ENCODE peak calls at places on chromosome 17, in six cellular contexts. W is glutamatergic neuron; V is CD8-positive, alpha-beta T cell; X is nephron progenitor cell; B is cardiac fibroblast; A is endothelial cell. G is an unnamed sample.

GRCh38 chr17:62737513-62737912 is 70.6 kb downstream of the MARCHF10 start:
- DNase-seq in V (no peak), A (no peak), B (no peak), X (no peak), W (no peak), G (no peak)

GRCh38 chr17:66570353-66571195 is 264.3 kb upstream of the CACNG5 start:
- DNase-seq in V (no peak), A (no peak), W (no peak), X (no peak), B (no peak), G (no peak)

GRCh38 chr17:79944821-79945391 is 90.8 kb downstream of the TBC1D16 start:
- DNase-seq in V (no peak), B (no peak), A (no peak), X (no peak), W (no peak), G (no peak)

GRCh38 chr17:29840884-29841283 is 89.1 kb downstream of the SSH2 start:
- DNase-seq in V (no peak), W (no peak), B (peak), A (no peak), X (no peak), G (no peak)

GRCh38 chr17:48757524-48757961 is 29.0 kb upstream of the HOXB13 start:
- DNase-seq in V (no peak), B (no peak), A (no peak), X (no peak), W (no peak), G (no peak)

GRCh38 chr17:18129041-18129502 is 20.5 kb downstream of the MYO15A start:
- DNase-seq in B (peak), X (no peak), W (no peak), A (no peak), V (no peak), G (no peak)

GRCh38 chr17:52106638-52107261 is 51.8 kb downstream of the CA10 start:
- DNase-seq in V (peak), X (peak), B (peak), A (peak), W (peak), G (peak)

GRCh38 chr17:35700157-35700556 is 31.3 kb upstream of the RASL10B start:
- DNase-seq in X (no peak), W (no peak), B (peak), A (no peak), V (no peak), G (no peak)

GRCh38 chr17:34382586-34383224 is 19.7 kb upstream of the CCL1 start:
- DNase-seq in V (no peak), A (peak), W (no peak), X (no peak), B (peak), G (no peak)

GRCh38 chr17:68435876-68436842 is 21.1 kb downstream of the WIPI1 start:
- DNase-seq in W (peak), V (peak), X (peak), B (peak), A (peak), G (peak)

GRCh38 chr17:78379134-78379497 is 667 bp downstream of the PGS1 start:
- DNase-seq in A (no peak), V (no peak), B (peak), W (no peak), X (no peak), G (no peak)

GRCh38 chr17:70159980-70160379 is 9.4 kb upstream of the KCNJ2 start:
- DNase-seq in X (no peak), W (no peak), V (no peak), B (peak), A (no peak), G (no peak)

GRCh38 chr17:76547642-76548202 is 7.9 kb downstream of the PRCD start:
- DNase-seq in A (no peak), W (no peak), B (no peak), X (no peak), V (no peak), G (no peak)
- TF ChIP-seq CTCF in A (no peak), W (peak), B (no peak), X (no peak), V (peak), G (no peak)

GRCh38 chr17:81075307-81075706 is 40.4 kb downstream of the BAIAP2 start:
- DNase-seq in V (no peak), X (no peak), W (no peak), A (no peak), B (no peak), G (no peak)

GRCh38 chr17:81074875-81075274 is 39.9 kb downstream of the BAIAP2 start:
- DNase-seq in B (no peak), V (no peak), A (no peak), W (no peak), X (no peak), G (no peak)

GRCh38 chr17:81076097-81076754 is 41.3 kb downstream of the BAIAP2 start:
- DNase-seq in W (peak), X (no peak), B (no peak), A (no peak), V (no peak), G (no peak)

GRCh38 chr17:81073967-81074366 is 39.0 kb downstream of the BAIAP2 start:
- DNase-seq in X (no peak), V (no peak), W (no peak), B (no peak), A (no peak), G (no peak)

DNA sequence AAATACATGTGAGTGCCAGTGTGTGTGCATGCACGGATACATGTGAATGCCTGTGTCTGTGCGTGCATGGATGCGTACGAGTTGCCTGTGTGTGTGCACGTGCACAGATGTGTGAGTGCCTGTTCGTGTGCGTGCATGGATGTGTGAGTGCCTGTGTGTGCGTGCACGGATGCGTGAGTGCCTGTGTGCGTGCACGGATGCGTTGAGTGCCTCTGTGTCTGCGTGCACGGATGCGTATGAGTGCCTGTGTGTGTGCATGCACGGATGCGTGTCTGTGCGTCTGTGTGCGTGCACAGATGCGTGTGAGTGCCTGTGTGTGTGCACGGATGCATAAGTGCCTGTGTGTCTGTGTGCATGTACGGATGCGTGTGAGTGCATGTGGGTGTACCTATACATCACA is 39.5 kb downstream of the BAIAP2 start:
- DNase-seq in W (no peak), V (no peak), B (no peak), X (no peak), A (no peak), G (no peak)
- TF ChIP-seq CTCF in W (no peak), V (no peak), B (no peak), X (no peak), A (no peak), G (no peak)

DNA sequence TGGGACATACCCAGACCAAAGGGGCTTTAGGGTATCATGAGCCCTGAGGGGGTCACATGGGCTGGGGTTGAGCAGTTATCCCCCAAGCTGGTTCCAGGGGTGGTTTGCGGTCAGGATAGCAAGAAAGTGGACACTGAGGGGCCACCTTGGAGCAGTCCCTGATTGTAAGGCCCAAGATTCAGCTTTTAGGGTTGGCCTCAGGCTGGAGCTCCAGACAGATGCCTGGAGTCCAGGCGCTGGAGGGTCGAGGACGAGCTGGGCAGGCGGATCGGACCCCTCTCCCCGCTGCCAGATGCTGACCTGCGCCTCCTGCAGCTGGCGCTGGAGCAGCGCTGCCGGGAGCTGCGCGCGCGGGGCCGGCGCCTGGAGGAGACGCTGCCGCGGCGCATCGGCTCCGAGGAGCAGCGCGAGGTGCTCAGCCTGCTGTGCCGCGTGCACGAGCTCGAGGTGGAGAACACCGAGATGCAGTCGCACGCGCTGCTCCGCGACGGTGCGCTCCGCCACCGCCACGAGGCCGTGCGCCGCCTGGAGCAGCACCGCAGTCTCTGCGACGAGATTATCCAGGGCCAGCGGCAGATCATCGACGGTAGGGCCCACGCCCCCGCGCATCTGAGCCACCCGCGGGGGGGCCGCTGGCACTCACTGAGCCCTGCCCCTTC is 10.0 kb downstream of the BTBD17 start:
- DNase-seq in B (no peak), X (peak), A (peak), V (no peak), W (peak), G (no peak)
- TF ChIP-seq CTCF in B (no peak), X (peak), A (no peak), V (no peak), W (peak), G (no peak)

DNA sequence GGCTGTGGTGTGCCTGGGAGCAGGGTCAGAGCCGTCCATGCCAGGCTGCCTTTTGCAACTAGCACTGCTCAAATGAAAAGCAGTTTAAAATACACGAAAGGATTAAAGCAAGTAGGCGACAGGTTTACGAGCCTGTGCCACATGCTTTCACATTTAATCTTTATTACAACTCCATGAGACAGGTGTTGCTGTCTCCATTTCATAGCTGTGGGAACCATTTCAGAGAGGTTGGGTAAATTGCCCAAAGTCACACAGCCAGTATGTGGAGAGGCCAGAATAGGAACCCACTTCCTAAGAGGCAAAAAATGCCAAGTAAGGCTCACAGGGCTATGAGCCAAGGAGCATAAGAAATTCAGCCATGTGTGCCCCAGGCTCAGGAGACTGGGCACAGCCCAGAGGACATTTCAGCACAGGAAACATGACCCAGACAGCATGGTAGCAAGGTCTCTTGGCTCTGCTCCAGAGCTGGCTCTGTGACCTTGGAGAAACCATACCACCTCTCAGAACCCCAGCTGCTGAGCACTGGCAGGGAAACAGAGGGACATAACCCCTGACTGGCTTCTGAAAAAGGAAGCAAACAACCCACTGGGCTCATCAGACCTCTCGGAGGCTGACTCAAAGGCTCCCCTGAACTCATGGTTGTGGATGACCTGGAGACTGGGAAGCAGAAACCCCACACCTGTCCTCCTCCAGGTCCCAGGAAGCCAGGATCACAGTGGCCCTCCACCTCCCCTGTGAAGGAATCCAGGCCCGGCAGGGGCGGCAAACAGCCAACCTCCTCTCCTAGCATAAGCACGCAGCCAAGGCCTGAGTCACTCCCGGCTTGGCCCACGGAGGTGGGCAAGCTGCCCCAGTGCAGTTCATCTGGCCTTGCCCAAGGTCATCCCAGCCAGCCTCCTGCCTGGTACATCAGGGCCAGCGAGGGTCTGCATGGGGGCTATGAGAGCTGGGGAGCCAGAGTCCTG is 40.3 kb upstream of the MRPS23 start:
- DNase-seq in A (no peak), B (peak), X (no peak), V (no peak), W (no peak), G (no peak)
- TF ChIP-seq CTCF in A (no peak), B (peak), X (no peak), V (no peak), W (no peak), G (no peak)

GRCh38 chr17:44564429-44564828 is 7.1 kb downstream of the FZD2 start:
- DNase-seq in W (no peak), A (no peak), X (no peak), V (no peak), B (no peak), G (no peak)
- TF ChIP-seq CTCF in W (no peak), A (no peak), X (no peak), V (no peak), B (no peak), G (no peak)

DNA sequence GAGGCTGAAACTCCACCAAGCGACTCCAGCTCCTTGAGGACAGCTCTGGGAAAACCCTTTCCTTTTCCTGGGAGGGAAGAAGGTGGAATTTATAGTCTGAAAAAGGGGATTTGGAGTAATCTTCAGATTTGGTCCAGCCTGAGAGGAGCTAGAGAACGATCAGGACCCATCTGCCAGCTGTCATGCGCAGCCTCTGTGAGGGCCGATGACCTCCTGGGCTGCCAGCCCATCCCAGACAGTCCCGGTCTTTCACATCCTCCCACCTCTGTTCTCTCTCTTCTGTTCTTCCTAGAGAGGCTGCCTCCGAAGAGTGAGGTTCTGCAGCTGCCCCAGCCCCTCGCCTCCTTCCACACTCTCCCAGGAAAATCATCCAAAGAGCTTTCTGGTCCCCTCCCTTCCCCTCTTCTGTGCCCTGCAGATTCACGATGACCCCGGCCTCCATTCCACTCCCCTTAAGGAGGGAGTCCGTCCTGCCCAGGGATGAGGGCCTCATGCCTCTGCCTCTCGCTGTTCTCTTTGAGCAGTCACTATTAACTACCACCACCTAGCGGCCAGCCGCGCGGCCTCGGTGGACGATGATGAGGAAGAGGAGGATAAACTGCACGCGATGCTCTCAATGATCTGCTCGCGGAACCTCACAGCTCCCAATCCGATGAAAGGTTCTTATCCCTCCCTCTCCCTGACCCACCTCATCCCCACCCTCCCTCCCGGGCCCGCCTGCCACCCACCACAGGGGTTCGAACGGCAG is 29.6 kb downstream of the SGSM2 start:
- DNase-seq in A (peak), W (peak), V (no peak), B (no peak), X (peak), G (no peak)
- TF ChIP-seq CTCF in A (peak), W (peak), V (no peak), B (peak), X (peak), G (no peak)